ENCODE peak calls at places on chromosomes 1 and 21, in eight cellular contexts. One of them, this sample, is unnamed.

GRCh38 chr1:187928288-187928687 is 1099.5 kb downstream of the PLA2G4A start:
- DNase-seq in NCI-H510A: no peak
- DNase-seq in stimulated activated CD8-positive, alpha-beta memory T cell treated with anti-CD3 and anti-CD28 coated beads, Interleukin-15, amount 100 ng/mL, for 24 hours: no peak
- DNase-seq in SK-N-DZ: peak
- DNase-seq in NCI-H2081: no peak
- DNase-seq in M059J: peak
- DNase-seq in progenitor cell of endocrine pancreas: no peak
- DNase-seq in activated naive CD8-positive, alpha-beta T cell treated with anti-CD3 and anti-CD28 coated beads for 36 hours: no peak
- DNase-seq in this sample: no peak

GRCh38 chr1:9629445-9630201 is 21.9 kb upstream of the PIK3CD start:
- DNase-seq in NCI-H510A: no peak
- DNase-seq in stimulated activated CD8-positive, alpha-beta memory T cell treated with anti-CD3 and anti-CD28 coated beads, Interleukin-15, amount 100 ng/mL, for 24 hours: no peak
- DNase-seq in SK-N-DZ: no peak
- DNase-seq in NCI-H2081: no peak
- DNase-seq in M059J: no peak
- DNase-seq in progenitor cell of endocrine pancreas: no peak
- DNase-seq in activated naive CD8-positive, alpha-beta T cell treated with anti-CD3 and anti-CD28 coated beads for 36 hours: peak
- DNase-seq in this sample: peak

GRCh38 chr21:26365849-26366248 is 195.3 kb upstream of the APP start:
- DNase-seq in NCI-H510A: no peak
- DNase-seq in stimulated activated CD8-positive, alpha-beta memory T cell treated with anti-CD3 and anti-CD28 coated beads, Interleukin-15, amount 100 ng/mL, for 24 hours: no peak
- DNase-seq in SK-N-DZ: no peak
- DNase-seq in NCI-H2081: no peak
- DNase-seq in M059J: no peak
- DNase-seq in progenitor cell of endocrine pancreas: no peak
- DNase-seq in activated naive CD8-positive, alpha-beta T cell treated with anti-CD3 and anti-CD28 coated beads for 36 hours: no peak
- DNase-seq in this sample: no peak

GRCh38 chr1:78792756-78793155 is 143.1 kb downstream of the IFI44 start:
- DNase-seq in NCI-H510A: no peak
- DNase-seq in stimulated activated CD8-positive, alpha-beta memory T cell treated with anti-CD3 and anti-CD28 coated beads, Interleukin-15, amount 100 ng/mL, for 24 hours: no peak
- DNase-seq in SK-N-DZ: no peak
- DNase-seq in NCI-H2081: no peak
- DNase-seq in M059J: peak
- DNase-seq in progenitor cell of endocrine pancreas: no peak
- DNase-seq in activated naive CD8-positive, alpha-beta T cell treated with anti-CD3 and anti-CD28 coated beads for 36 hours: no peak
- DNase-seq in this sample: no peak

GRCh38 chr1:18234790-18235242 is 127.2 kb downstream of the IGSF21 start:
- DNase-seq in NCI-H510A: peak
- DNase-seq in stimulated activated CD8-positive, alpha-beta memory T cell treated with anti-CD3 and anti-CD28 coated beads, Interleukin-15, amount 100 ng/mL, for 24 hours: no peak
- DNase-seq in SK-N-DZ: peak
- DNase-seq in NCI-H2081: peak
- DNase-seq in M059J: peak
- DNase-seq in progenitor cell of endocrine pancreas: peak
- DNase-seq in activated naive CD8-positive, alpha-beta T cell treated with anti-CD3 and anti-CD28 coated beads for 36 hours: peak
- DNase-seq in this sample: peak

GRCh38 chr1:244419004-244419403 is 32.7 kb downstream of the ADSS2 start:
- DNase-seq in NCI-H510A: no peak
- DNase-seq in stimulated activated CD8-positive, alpha-beta memory T cell treated with anti-CD3 and anti-CD28 coated beads, Interleukin-15, amount 100 ng/mL, for 24 hours: no peak
- DNase-seq in SK-N-DZ: no peak
- DNase-seq in NCI-H2081: no peak
- DNase-seq in M059J: no peak
- DNase-seq in progenitor cell of endocrine pancreas: no peak
- DNase-seq in activated naive CD8-positive, alpha-beta T cell treated with anti-CD3 and anti-CD28 coated beads for 36 hours: no peak
- DNase-seq in this sample: no peak

GRCh38 chr1:65148548-65149390 is 766 bp downstream of the AK4 start:
- DNase-seq in NCI-H510A: peak
- DNase-seq in stimulated activated CD8-positive, alpha-beta memory T cell treated with anti-CD3 and anti-CD28 coated beads, Interleukin-15, amount 100 ng/mL, for 24 hours: no peak
- DNase-seq in SK-N-DZ: peak
- DNase-seq in NCI-H2081: peak
- DNase-seq in M059J: peak
- DNase-seq in progenitor cell of endocrine pancreas: peak
- DNase-seq in activated naive CD8-positive, alpha-beta T cell treated with anti-CD3 and anti-CD28 coated beads for 36 hours: peak
- DNase-seq in this sample: peak

GRCh38 chr1:84573967-84574842 is at the start of gene CTBS:
- DNase-seq in NCI-H510A: peak
- DNase-seq in stimulated activated CD8-positive, alpha-beta memory T cell treated with anti-CD3 and anti-CD28 coated beads, Interleukin-15, amount 100 ng/mL, for 24 hours: peak
- DNase-seq in SK-N-DZ: peak
- DNase-seq in NCI-H2081: peak
- DNase-seq in M059J: peak
- DNase-seq in progenitor cell of endocrine pancreas: peak
- DNase-seq in activated naive CD8-positive, alpha-beta T cell treated with anti-CD3 and anti-CD28 coated beads for 36 hours: peak
- DNase-seq in this sample: peak

GRCh38 chr1:109199710-109200109 is 14.0 kb upstream of the SARS1 start:
- DNase-seq in NCI-H510A: no peak
- DNase-seq in stimulated activated CD8-positive, alpha-beta memory T cell treated with anti-CD3 and anti-CD28 coated beads, Interleukin-15, amount 100 ng/mL, for 24 hours: no peak
- DNase-seq in SK-N-DZ: no peak
- DNase-seq in NCI-H2081: no peak
- DNase-seq in M059J: no peak
- DNase-seq in progenitor cell of endocrine pancreas: no peak
- DNase-seq in activated naive CD8-positive, alpha-beta T cell treated with anti-CD3 and anti-CD28 coated beads for 36 hours: no peak
- DNase-seq in this sample: peak

GRCh38 chr1:178659789-178660208 is 65.2 kb upstream of the RALGPS2 start:
- DNase-seq in NCI-H510A: no peak
- DNase-seq in stimulated activated CD8-positive, alpha-beta memory T cell treated with anti-CD3 and anti-CD28 coated beads, Interleukin-15, amount 100 ng/mL, for 24 hours: no peak
- DNase-seq in SK-N-DZ: no peak
- DNase-seq in NCI-H2081: no peak
- DNase-seq in M059J: no peak
- DNase-seq in progenitor cell of endocrine pancreas: no peak
- DNase-seq in activated naive CD8-positive, alpha-beta T cell treated with anti-CD3 and anti-CD28 coated beads for 36 hours: no peak
- DNase-seq in this sample: no peak

GRCh38 chr1:156889802-156890585 is 3.5 kb upstream of the PEAR1 start:
- DNase-seq in NCI-H510A: peak
- DNase-seq in stimulated activated CD8-positive, alpha-beta memory T cell treated with anti-CD3 and anti-CD28 coated beads, Interleukin-15, amount 100 ng/mL, for 24 hours: peak
- DNase-seq in SK-N-DZ: peak
- DNase-seq in NCI-H2081: peak
- DNase-seq in M059J: peak
- DNase-seq in progenitor cell of endocrine pancreas: peak
- DNase-seq in activated naive CD8-positive, alpha-beta T cell treated with anti-CD3 and anti-CD28 coated beads for 36 hours: peak
- DNase-seq in this sample: peak

This sample was measured in activated CD4-positive, alpha-beta memory T cell treated with anti-CD3 and anti-CD28 coated beads, Interleukin-2, amount 10 ng/mL, durations not matched to agents 7 days and 5 days.